ENCODE peak calls at places on chromosomes 13 and 19, in ten cellular contexts. B is left ventricle myocardium inferior; V is T-helper 22 cell; E is C1 segment of cervical spinal cord; C is activated naive CD8-positive, alpha-beta T cell treated with anti-CD3 and anti-CD28 coated beads, Interleukin-2, amount 50 U/mL, for 24 hours; Z is ELF-1; I is cardiac fibroblast; U is ascending aorta; G is EH; L is DMS153. Q is an unnamed sample.

GRCh38 chr13:74134777-74135305 is 637 bp upstream of the KLF12 start:
- DNase-seq in B (peak; percentile 66), V (peak; percentile 62), E (no peak), C (peak; percentile 83), Z (peak; percentile 53), I (peak; percentile 33), U (no peak), G (no peak), L (peak; percentile 37), Q (no peak)

GRCh38 chr19:18774107-18774506 is 17.0 kb downstream of the COMP start:
- DNase-seq in B (no peak), V (no peak), E (no peak), C (no peak), Z (no peak), I (no peak), U (no peak), G (no peak), L (no peak), Q (no peak)

GRCh38 chr19:39740395-39740794 is 2.6 kb upstream of the CLC start:
- DNase-seq in B (no peak), V (no peak), E (no peak), C (peak; percentile 4), Z (no peak), I (no peak), U (no peak), G (no peak), L (no peak), Q (no peak)

GRCh38 chr19:11814707-11815050 is 606 bp downstream of the ZNF440 start:
- DNase-seq in B (no peak), V (no peak), E (no peak), C (no peak), Z (peak; percentile 42), I (peak; percentile 51), U (no peak), G (peak; percentile 33), L (no peak), Q (peak; percentile 30)

GRCh38 chr13:114108141-114108761 is 24.2 kb downstream of the RASA3 start:
- DNase-seq in B (no peak), V (no peak), E (no peak), C (no peak), Z (no peak), I (no peak), U (peak; percentile 6), G (no peak), L (no peak), Q (no peak)

GRCh38 chr19:37950471-37951175 is 43.6 kb downstream of the SIPA1L3 start:
- DNase-seq in B (no peak), V (no peak), E (peak; percentile 10), C (no peak), Z (no peak), I (no peak), U (no peak), G (no peak), L (no peak), Q (no peak)

GRCh38 chr13:21583496-21583895 is 20.5 kb downstream of the MICU2 start:
- DNase-seq in B (no peak), V (no peak), E (no peak), C (no peak), Z (peak; percentile 82), I (peak; percentile 78), U (no peak), G (peak; percentile 74), L (no peak), Q (peak; percentile 30)

GRCh38 chr19:57016076-57016475 is 103.7 kb upstream of the USP29 start:
- DNase-seq in B (no peak), V (no peak), E (no peak), C (no peak), Z (no peak), I (no peak), U (no peak), G (no peak), L (no peak), Q (no peak)

GRCh38 chr19:33564836-33565338 is 43.3 kb upstream of the PEPD start:
- DNase-seq in B (no peak), V (no peak), E (no peak), C (no peak), Z (no peak), I (no peak), U (no peak), G (no peak), L (no peak), Q (no peak)

GRCh38 chr19:15378529-15379082 is 981 bp downstream of the AKAP8 start:
- DNase-seq in B (peak; percentile 45), V (no peak), E (no peak), C (peak; percentile 58), Z (peak; percentile 76), I (peak; percentile 58), U (no peak), G (peak; percentile 63), L (no peak), Q (peak; percentile 49)

GRCh38 chr13:78601124-78601885 is 2.0 kb downstream of the POU4F1 start:
- DNase-seq in B (no peak), V (no peak), E (no peak), C (no peak), Z (peak; percentile 39), I (peak; percentile 27), U (no peak), G (no peak), L (no peak), Q (no peak)

GRCh38 chr13:47112205-47112896 is 215.5 kb upstream of the HTR2A start:
- DNase-seq in B (no peak), V (no peak), E (no peak), C (no peak), Z (peak; percentile 58), I (no peak), U (no peak), G (peak; percentile 34), L (no peak), Q (no peak)

GRCh38 chr13:99768986-99769385 is 202.6 kb downstream of the ZIC5 start:
- DNase-seq in B (no peak), V (no peak), E (no peak), C (no peak), Z (no peak), I (no peak), U (no peak), G (no peak), L (no peak), Q (no peak)

Q was measured in AG10803.